ENCODE peak calls at places on chromosome 1, in nine cellular contexts. One of them, this sample, is unnamed.

GRCh38 chr1:31637915-31638673 is 6.6 kb downstream of the PEF1 start:
- DNase-seq in NCI-H1105 treated with DMSO at 0.1 percent for 48 hours: peak; percentile 74
- DNase-seq in colonic mucosa: peak; percentile 74
- DNase-seq in ovary: no peak
- DNase-seq in activated naive CD4-positive, alpha-beta T cell: no peak
- DNase-seq in activated CD4-positive, CD25-positive, alpha-beta regulatory T cell treated with anti-CD3 and anti-CD28 coated beads, Interleukin-2, amount 50 U/mL, for 72 hours: no peak
- DNase-seq in stimulated activated CD4-positive, alpha-beta T cell treated with anti-CD3 and anti-CD28 coated beads, Interleukin-1b, Interleukin-23, amount 100 ng/mL, for 4 hours: no peak
- DNase-seq in endodermal cell: no peak
- DNase-seq in mucosa of descending colon: peak; percentile 52
- DNase-seq in this sample: no peak

GRCh38 chr1:27560271-27561125 is 43.4 kb downstream of the AHDC1 start:
- DNase-seq in colonic mucosa: no peak
- DNase-seq in ovary: no peak
- DNase-seq in mucosa of descending colon: no peak
- DNase-seq in NCI-H1105 treated with DMSO at 0.1 percent for 48 hours: no peak
- DNase-seq in activated naive CD4-positive, alpha-beta T cell: no peak
- DNase-seq in endodermal cell: peak; percentile 49
- DNase-seq in stimulated activated CD4-positive, alpha-beta T cell treated with anti-CD3 and anti-CD28 coated beads, Interleukin-1b, Interleukin-23, amount 100 ng/mL, for 4 hours: no peak
- DNase-seq in activated CD4-positive, CD25-positive, alpha-beta regulatory T cell treated with anti-CD3 and anti-CD28 coated beads, Interleukin-2, amount 50 U/mL, for 72 hours: no peak
- DNase-seq in this sample: no peak

GRCh38 chr1:67700692-67701410 is 15.8 kb downstream of the GADD45A start:
- DNase-seq in NCI-H1105 treated with DMSO at 0.1 percent for 48 hours: no peak
- DNase-seq in colonic mucosa: no peak
- DNase-seq in endodermal cell: peak; percentile 85
- DNase-seq in mucosa of descending colon: no peak
- DNase-seq in activated CD4-positive, CD25-positive, alpha-beta regulatory T cell treated with anti-CD3 and anti-CD28 coated beads, Interleukin-2, amount 50 U/mL, for 72 hours: no peak
- DNase-seq in ovary: no peak
- DNase-seq in activated naive CD4-positive, alpha-beta T cell: no peak
- DNase-seq in stimulated activated CD4-positive, alpha-beta T cell treated with anti-CD3 and anti-CD28 coated beads, Interleukin-1b, Interleukin-23, amount 100 ng/mL, for 4 hours: no peak
- DNase-seq in this sample: peak; percentile 43

GRCh38 chr1:152996633-152997385 is 4.7 kb upstream of the SPRR3 start:
- DNase-seq in NCI-H1105 treated with DMSO at 0.1 percent for 48 hours: no peak
- DNase-seq in colonic mucosa: no peak
- DNase-seq in ovary: no peak
- DNase-seq in activated CD4-positive, CD25-positive, alpha-beta regulatory T cell treated with anti-CD3 and anti-CD28 coated beads, Interleukin-2, amount 50 U/mL, for 72 hours: no peak
- DNase-seq in mucosa of descending colon: no peak
- DNase-seq in endodermal cell: no peak
- DNase-seq in activated naive CD4-positive, alpha-beta T cell: no peak
- DNase-seq in stimulated activated CD4-positive, alpha-beta T cell treated with anti-CD3 and anti-CD28 coated beads, Interleukin-1b, Interleukin-23, amount 100 ng/mL, for 4 hours: no peak
- DNase-seq in this sample: no peak

GRCh38 chr1:85579619-85580018 is 942 bp upstream of the CCN1 start:
- DNase-seq in ovary: peak; percentile 19
- DNase-seq in activated naive CD4-positive, alpha-beta T cell: no peak
- DNase-seq in activated CD4-positive, CD25-positive, alpha-beta regulatory T cell treated with anti-CD3 and anti-CD28 coated beads, Interleukin-2, amount 50 U/mL, for 72 hours: no peak
- DNase-seq in mucosa of descending colon: no peak
- DNase-seq in stimulated activated CD4-positive, alpha-beta T cell treated with anti-CD3 and anti-CD28 coated beads, Interleukin-1b, Interleukin-23, amount 100 ng/mL, for 4 hours: no peak
- DNase-seq in colonic mucosa: no peak
- DNase-seq in endodermal cell: peak; percentile 79
- DNase-seq in NCI-H1105 treated with DMSO at 0.1 percent for 48 hours: no peak
- DNase-seq in this sample: peak; percentile 81

GRCh38 chr1:21198929-21199328 is 22.2 kb upstream of the EIF4G3 start:
- DNase-seq in activated naive CD4-positive, alpha-beta T cell: no peak
- DNase-seq in colonic mucosa: no peak
- DNase-seq in NCI-H1105 treated with DMSO at 0.1 percent for 48 hours: no peak
- DNase-seq in endodermal cell: no peak
- DNase-seq in ovary: no peak
- DNase-seq in mucosa of descending colon: no peak
- DNase-seq in stimulated activated CD4-positive, alpha-beta T cell treated with anti-CD3 and anti-CD28 coated beads, Interleukin-1b, Interleukin-23, amount 100 ng/mL, for 4 hours: no peak
- DNase-seq in activated CD4-positive, CD25-positive, alpha-beta regulatory T cell treated with anti-CD3 and anti-CD28 coated beads, Interleukin-2, amount 50 U/mL, for 72 hours: no peak
- DNase-seq in this sample: no peak

GRCh38 chr1:230375795-230376194 is 50.3 kb downstream of the PGBD5 start:
- DNase-seq in mucosa of descending colon: no peak
- DNase-seq in stimulated activated CD4-positive, alpha-beta T cell treated with anti-CD3 and anti-CD28 coated beads, Interleukin-1b, Interleukin-23, amount 100 ng/mL, for 4 hours: no peak
- DNase-seq in activated CD4-positive, CD25-positive, alpha-beta regulatory T cell treated with anti-CD3 and anti-CD28 coated beads, Interleukin-2, amount 50 U/mL, for 72 hours: no peak
- DNase-seq in NCI-H1105 treated with DMSO at 0.1 percent for 48 hours: peak; percentile 76
- DNase-seq in activated naive CD4-positive, alpha-beta T cell: no peak
- DNase-seq in colonic mucosa: no peak
- DNase-seq in ovary: no peak
- DNase-seq in endodermal cell: no peak
- DNase-seq in this sample: no peak

GRCh38 chr1:67897270-67897949 is 64.1 kb upstream of the GNG12 start:
- DNase-seq in endodermal cell: no peak
- DNase-seq in activated CD4-positive, CD25-positive, alpha-beta regulatory T cell treated with anti-CD3 and anti-CD28 coated beads, Interleukin-2, amount 50 U/mL, for 72 hours: no peak
- DNase-seq in NCI-H1105 treated with DMSO at 0.1 percent for 48 hours: no peak
- DNase-seq in ovary: no peak
- DNase-seq in stimulated activated CD4-positive, alpha-beta T cell treated with anti-CD3 and anti-CD28 coated beads, Interleukin-1b, Interleukin-23, amount 100 ng/mL, for 4 hours: no peak
- DNase-seq in colonic mucosa: peak; percentile 20
- DNase-seq in mucosa of descending colon: no peak
- DNase-seq in activated naive CD4-positive, alpha-beta T cell: no peak
- DNase-seq in this sample: no peak

GRCh38 chr1:4494558-4494957 is 159.9 kb upstream of the AJAP1 start:
- DNase-seq in colonic mucosa: no peak
- DNase-seq in activated CD4-positive, CD25-positive, alpha-beta regulatory T cell treated with anti-CD3 and anti-CD28 coated beads, Interleukin-2, amount 50 U/mL, for 72 hours: no peak
- DNase-seq in activated naive CD4-positive, alpha-beta T cell: no peak
- DNase-seq in mucosa of descending colon: no peak
- DNase-seq in endodermal cell: peak; percentile 73
- DNase-seq in NCI-H1105 treated with DMSO at 0.1 percent for 48 hours: no peak
- DNase-seq in stimulated activated CD4-positive, alpha-beta T cell treated with anti-CD3 and anti-CD28 coated beads, Interleukin-1b, Interleukin-23, amount 100 ng/mL, for 4 hours: no peak
- DNase-seq in ovary: no peak
- DNase-seq in this sample: no peak

GRCh38 chr1:172699111-172699510 is 40.2 kb downstream of the FASLG start:
- DNase-seq in endodermal cell: no peak
- DNase-seq in mucosa of descending colon: peak; percentile 47
- DNase-seq in NCI-H1105 treated with DMSO at 0.1 percent for 48 hours: no peak
- DNase-seq in stimulated activated CD4-positive, alpha-beta T cell treated with anti-CD3 and anti-CD28 coated beads, Interleukin-1b, Interleukin-23, amount 100 ng/mL, for 4 hours: peak; percentile 46
- DNase-seq in activated CD4-positive, CD25-positive, alpha-beta regulatory T cell treated with anti-CD3 and anti-CD28 coated beads, Interleukin-2, amount 50 U/mL, for 72 hours: peak; percentile 43
- DNase-seq in colonic mucosa: peak; percentile 23
- DNase-seq in ovary: no peak
- DNase-seq in activated naive CD4-positive, alpha-beta T cell: peak; percentile 44
- DNase-seq in this sample: no peak

GRCh38 chr1:93615201-93616150 is 66.2 kb downstream of the BCAR3 start:
- DNase-seq in ovary: no peak
- DNase-seq in NCI-H1105 treated with DMSO at 0.1 percent for 48 hours: no peak
- DNase-seq in colonic mucosa: peak; percentile 38
- DNase-seq in mucosa of descending colon: peak; percentile 17
- DNase-seq in activated CD4-positive, CD25-positive, alpha-beta regulatory T cell treated with anti-CD3 and anti-CD28 coated beads, Interleukin-2, amount 50 U/mL, for 72 hours: peak; percentile 53
- DNase-seq in endodermal cell: peak; percentile 93
- DNase-seq in activated naive CD4-positive, alpha-beta T cell: no peak
- DNase-seq in stimulated activated CD4-positive, alpha-beta T cell treated with anti-CD3 and anti-CD28 coated beads, Interleukin-1b, Interleukin-23, amount 100 ng/mL, for 4 hours: no peak
- DNase-seq in this sample: no peak

GRCh38 chr1:34083974-34084373 is 81.1 kb downstream of the CSMD2 start:
- DNase-seq in activated CD4-positive, CD25-positive, alpha-beta regulatory T cell treated with anti-CD3 and anti-CD28 coated beads, Interleukin-2, amount 50 U/mL, for 72 hours: no peak
- DNase-seq in colonic mucosa: no peak
- DNase-seq in ovary: no peak
- DNase-seq in endodermal cell: peak; percentile 9
- DNase-seq in NCI-H1105 treated with DMSO at 0.1 percent for 48 hours: no peak
- DNase-seq in stimulated activated CD4-positive, alpha-beta T cell treated with anti-CD3 and anti-CD28 coated beads, Interleukin-1b, Interleukin-23, amount 100 ng/mL, for 4 hours: no peak
- DNase-seq in activated naive CD4-positive, alpha-beta T cell: no peak
- DNase-seq in mucosa of descending colon: no peak
- DNase-seq in this sample: no peak

GRCh38 chr1:239718997-239719628 is 332.7 kb downstream of the CHRM3 start:
- DNase-seq in endodermal cell: no peak
- DNase-seq in activated naive CD4-positive, alpha-beta T cell: no peak
- DNase-seq in activated CD4-positive, CD25-positive, alpha-beta regulatory T cell treated with anti-CD3 and anti-CD28 coated beads, Interleukin-2, amount 50 U/mL, for 72 hours: no peak
- DNase-seq in NCI-H1105 treated with DMSO at 0.1 percent for 48 hours: no peak
- DNase-seq in colonic mucosa: no peak
- DNase-seq in stimulated activated CD4-positive, alpha-beta T cell treated with anti-CD3 and anti-CD28 coated beads, Interleukin-1b, Interleukin-23, amount 100 ng/mL, for 4 hours: no peak
- DNase-seq in ovary: no peak
- DNase-seq in mucosa of descending colon: no peak
- DNase-seq in this sample: peak; percentile 3

This sample was measured in RKO.